ENCODE peak calls at places on chromosomes 16 and 17, in seven cellular contexts. D is NT2/D1, Z is NB4, X is cardiac muscle cell, W is sciatic nerve, L is T-helper 2 cell, F is glutamatergic neuron. T is an unnamed sample.

GRCh38 chr16:77273815-77274214 is 74.6 kb downstream of the SYCE1L start:
- DNase-seq in Z (peak; percentile 40), W (no peak), X (peak; percentile 44), D (no peak), L (no peak), F (no peak), T (peak; percentile 65)

GRCh38 chr17:61175298-61176142 is 224.1 kb upstream of the TBX2 start:
- DNase-seq in X (no peak), F (no peak), Z (no peak), L (no peak), W (no peak), D (no peak), T (no peak)

GRCh38 chr17:43456661-43457361 is 27.0 kb upstream of the DHX8 start:
- DNase-seq in D (no peak), L (no peak), W (no peak), X (peak; percentile 44), F (peak; percentile 63), Z (peak; percentile 84), T (no peak)

GRCh38 chr17:40448213-40448638 is 5.0 kb downstream of the IGFBP4 start:
- DNase-seq in D (no peak), W (peak; percentile 76), Z (peak; percentile 66), L (no peak), X (peak; percentile 55), F (no peak), T (no peak)

GRCh38 chr17:7856081-7856791 is 1.1 kb downstream of the NAA38 start:
- DNase-seq in W (peak; percentile 78), L (no peak), D (no peak), Z (peak; percentile 84), X (peak; percentile 77), F (peak; percentile 72), T (peak; percentile 69)

GRCh38 chr17:34913001-34913400 is 48.3 kb downstream of the CCT6B start:
- DNase-seq in Z (no peak), D (peak; percentile 18), W (no peak), L (no peak), F (no peak), X (no peak), T (peak; percentile 74)

GRCh38 chr17:48045270-48046001 is 2.7 kb upstream of the NFE2L1 start:
- DNase-seq in Z (peak; percentile 28), D (no peak), W (peak; percentile 55), X (no peak), L (no peak), F (no peak), T (peak; percentile 74)

GRCh38 chr16:31198207-31198882 is 4.2 kb downstream of the PYCARD start:
- DNase-seq in F (no peak), W (no peak), L (no peak), D (no peak), X (no peak), Z (no peak), T (no peak)

GRCh38 chr17:7579001-7579838 is at the start of gene CD68:
- DNase-seq in D (no peak), L (peak; percentile 67), W (peak; percentile 78), X (peak; percentile 93), F (no peak), Z (peak; percentile 94), T (peak; percentile 92)